ENCODE peak calls at places on chromosome 11, in four cellular contexts. L is H9, K is brain microvascular endothelial cell, U is HL-60. C is an unnamed sample.

GRCh38 chr11:73415854-73416615 is 39.8 kb downstream of the RELT start:
- DNase-seq in L (no peak), K (no peak), U (no peak), C (no peak)

GRCh38 chr11:96967616-96968015 is 577.8 kb downstream of the JRKL start:
- DNase-seq in L (no peak), K (no peak), U (no peak), C (no peak)

GRCh38 chr11:50098186-50098725 is 65.6 kb downstream of the OR4C45 start:
- DNase-seq in L (no peak), K (no peak), U (no peak), C (no peak)

GRCh38 chr11:77183421-77183984 is 55.5 kb downstream of the MYO7A start:
- DNase-seq in L (no peak), K (no peak), U (no peak), C (no peak)

GRCh38 chr11:73386026-73386425 is 9.8 kb downstream of the RELT start:
- DNase-seq in L (no peak), K (no peak), U (no peak), C (no peak)

GRCh38 chr11:4798427-4799183 is 5.6 kb downstream of the OR52R1 start:
- DNase-seq in L (no peak), K (no peak), U (no peak), C (no peak)

GRCh38 chr11:78740175-78741161 is 165.8 kb upstream of the NARS2 start:
- DNase-seq in L (no peak), K (no peak), U (no peak), C (no peak)

GRCh38 chr11:2419638-2420501 is 19.3 kb downstream of the TSSC4 start:
- DNase-seq in L (peak), K (peak), U (no peak), C (peak)

GRCh38 chr11:130439160-130439519 is 9.3 kb upstream of the ADAMTS15 start:
- DNase-seq in L (no peak), K (no peak), U (no peak), C (no peak)

GRCh38 chr11:12276356-12276755 is 101.0 kb upstream of the PARVA start:
- DNase-seq in L (peak), K (no peak), U (no peak), C (no peak)

GRCh38 chr11:68321293-68322030 is 9.1 kb downstream of the LRP5 start:
- DNase-seq in L (no peak), K (no peak), U (no peak), C (no peak)

GRCh38 chr11:104668797-104669463 is 229.3 kb downstream of the CASP12 start:
- DNase-seq in L (no peak), K (peak), U (no peak), C (no peak)

GRCh38 chr11:35618497-35619029 is 303 bp downstream of the FJX1 start:
- DNase-seq in L (no peak), K (no peak), U (no peak), C (no peak)

GRCh38 chr11:125284209-125284608 is 119.7 kb downstream of the PKNOX2 start:
- DNase-seq in L (no peak), K (no peak), U (no peak), C (no peak)

GRCh38 chr11:90639687-90640086 is 416.8 kb upstream of the CHORDC1 start:
- DNase-seq in L (no peak), K (peak), U (no peak), C (no peak)

GRCh38 chr11:135006800-135007199 is 594.8 kb upstream of the B3GAT1 start:
- DNase-seq in L (no peak), K (no peak), U (no peak), C (peak)

GRCh38 chr11:93740802-93741093 is 547 bp downstream of the TAF1D start:
- DNase-seq in L (no peak), K (peak), U (no peak), C (no peak)

GRCh38 chr11:75246006-75246672 is 5.6 kb downstream of the TPBGL start:
- DNase-seq in L (peak), K (no peak), U (no peak), C (no peak)

GRCh38 chr11:30046211-30046945 is 29.5 kb upstream of the KCNA4 start:
- DNase-seq in L (peak), K (no peak), U (no peak), C (no peak)

GRCh38 chr11:28089378-28089777 is 18.6 kb downstream of the KIF18A start:
- DNase-seq in L (no peak), K (no peak), U (no peak), C (no peak)

GRCh38 chr11:16799890-16800289 is 61.4 kb downstream of the C11orf58 start:
- DNase-seq in L (no peak), K (no peak), U (no peak), C (no peak)

GRCh38 chr11:3049430-3050243 is 7.6 kb downstream of the CARS1 start:
- DNase-seq in L (no peak), K (peak), U (peak), C (peak)

GRCh38 chr11:75467881-75468280 is 34.9 kb upstream of the KLHL35 start:
- DNase-seq in L (no peak), K (no peak), U (no peak), C (no peak)

GRCh38 chr11:70467196-70468085 is 69.1 kb downstream of the CTTN start:
- DNase-seq in L (no peak), K (peak), U (no peak), C (peak)

GRCh38 chr11:27711725-27712124 is 11.5 kb upstream of the BDNF start:
- DNase-seq in L (no peak), K (no peak), U (no peak), C (no peak)

GRCh38 chr11:48006301-48006992 is 26.1 kb downstream of the PTPRJ start:
- DNase-seq in L (no peak), K (peak), U (no peak), C (no peak)

GRCh38 chr11:125268611-125269010 is 104.1 kb downstream of the PKNOX2 start:
- DNase-seq in L (no peak), K (peak), U (no peak), C (no peak)

GRCh38 chr11:73072935-73073481 is 69.1 kb downstream of the FCHSD2 start:
- DNase-seq in L (no peak), K (no peak), U (no peak), C (no peak)

GRCh38 chr11:32571039-32571438 is 12.6 kb upstream of the EIF3M start:
- DNase-seq in L (peak), K (no peak), U (no peak), C (no peak)

GRCh38 chr11:270451-271208 is 7.6 kb upstream of the NLRP6 start:
- DNase-seq in L (peak), K (no peak), U (no peak), C (no peak)

GRCh38 chr11:267491-267994 is 10.7 kb upstream of the NLRP6 start:
- DNase-seq in L (no peak), K (no peak), U (peak), C (no peak)

GRCh38 chr11:266676-267439 is 11.3 kb upstream of the NLRP6 start:
- DNase-seq in L (no peak), K (no peak), U (peak), C (no peak)

GRCh38 chr11:271316-271715 is 6.9 kb upstream of the NLRP6 start:
- DNase-seq in L (peak), K (no peak), U (no peak), C (no peak)

DNA sequence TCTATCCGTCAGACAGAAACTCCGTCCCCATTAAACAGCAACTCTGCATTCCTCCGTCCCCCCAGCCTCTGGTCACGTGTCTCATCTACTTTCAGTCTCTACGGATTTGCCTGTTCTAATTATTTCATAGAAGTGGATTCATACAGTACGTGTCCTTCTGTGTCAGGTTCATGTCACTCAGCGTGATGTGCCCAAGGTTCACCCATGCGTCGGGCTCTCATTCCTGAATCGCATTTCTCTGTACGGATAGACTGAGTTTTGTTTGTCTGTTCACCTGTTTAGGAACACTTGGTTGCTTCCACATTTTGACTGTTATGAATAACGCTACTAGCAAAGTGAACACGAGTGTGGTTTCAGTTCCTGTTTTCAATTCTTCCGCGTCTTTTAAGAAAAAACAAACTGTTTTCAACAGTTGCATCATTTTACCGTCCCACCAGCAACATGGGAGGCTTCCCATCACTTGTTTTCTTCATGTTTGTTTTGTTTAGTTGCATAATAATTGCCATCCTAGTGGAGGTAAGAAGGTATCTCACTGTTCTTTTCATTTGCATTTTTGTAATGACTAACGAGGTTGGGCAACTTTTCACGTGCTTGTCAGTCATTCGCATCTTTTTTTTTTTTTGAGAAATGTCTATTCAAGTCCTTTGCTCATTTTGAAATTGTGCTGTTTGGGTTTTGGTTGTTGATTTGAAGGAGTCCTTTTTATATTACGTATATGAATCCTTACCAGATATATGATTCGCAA is 8.9 kb upstream of the NLRP6 start:
- DNase-seq in L (peak), K (no peak), U (peak), C (no peak)
- H3K27ac ChIP-seq in L (no peak), K (no peak), U (peak), C (peak)

GRCh38 chr11:129013737-129014475 is 71.2 kb upstream of the TP53AIP1 start:
- DNase-seq in L (no peak), K (no peak), U (no peak), C (no peak)

DNA sequence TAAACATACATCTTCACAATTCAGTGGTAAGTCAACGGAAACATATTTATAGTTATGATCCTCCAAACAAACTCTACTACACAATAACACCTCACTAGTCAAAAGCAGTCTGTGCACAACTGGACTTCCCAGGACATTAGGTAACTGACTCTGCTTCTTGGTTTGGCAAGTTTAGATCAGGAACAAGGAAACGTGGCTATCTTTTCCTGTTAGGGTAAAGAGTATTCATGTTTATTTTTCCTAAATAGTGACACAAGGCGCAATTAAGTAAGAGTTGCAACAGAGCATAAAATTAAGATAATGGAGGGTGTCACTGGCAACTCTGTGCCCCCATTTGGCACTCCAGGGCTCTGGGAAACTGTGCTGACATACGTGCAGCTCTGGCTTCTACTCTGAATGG is 70.2 kb upstream of the TP53AIP1 start:
- DNase-seq in L (no peak), K (no peak), U (no peak), C (no peak)
- H3K27ac ChIP-seq in L (no peak), K (no peak), U (no peak), C (no peak)

GRCh38 chr11:112216591-112217105 is 9.6 kb upstream of the PTS start:
- DNase-seq in L (no peak), K (no peak), U (no peak), C (no peak)
- H3K27ac ChIP-seq in L (no peak), K (no peak), U (no peak), C (no peak)

DNA sequence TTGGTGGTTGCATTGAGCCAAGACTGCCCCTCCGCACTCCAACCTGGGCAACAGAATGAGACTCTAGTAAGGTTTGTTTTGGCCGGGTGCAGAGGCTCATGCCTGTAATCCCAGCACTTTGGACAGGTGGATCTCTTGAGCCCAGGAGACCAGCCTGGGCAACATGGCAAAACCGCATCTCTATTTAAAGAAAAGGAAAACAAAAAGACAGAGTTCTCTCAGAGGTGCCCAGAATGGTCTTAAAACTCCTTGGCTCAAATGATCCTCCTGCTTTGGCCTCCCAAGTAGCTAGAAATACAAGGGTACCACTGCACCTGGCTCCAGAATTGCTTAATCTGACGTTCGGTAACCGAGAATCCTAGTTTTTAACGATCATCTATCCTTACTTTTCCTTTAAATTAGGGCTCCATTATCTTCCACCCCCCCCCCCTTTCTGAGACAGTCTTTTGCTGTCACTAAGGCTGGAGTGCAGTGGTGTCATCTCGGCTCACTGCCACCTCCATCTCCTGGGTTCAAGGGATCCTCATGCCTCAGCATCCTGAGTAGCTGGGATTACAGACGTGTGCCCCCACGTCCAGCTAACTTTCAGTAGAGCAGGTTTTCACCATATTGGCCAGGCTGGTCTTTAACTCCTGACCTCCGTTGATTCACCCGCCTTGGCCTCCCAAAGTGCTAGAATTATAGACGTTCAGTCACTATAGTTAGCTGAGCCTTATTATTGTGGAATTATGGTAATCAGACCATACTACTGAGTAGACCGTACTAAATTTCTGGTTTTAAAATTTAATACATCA is 1.7 kb downstream of the RPS25 start:
- DNase-seq in L (no peak), K (no peak), U (no peak), C (no peak)
- H3K27ac ChIP-seq in L (no peak), K (no peak), U (peak), C (no peak)

DNA sequence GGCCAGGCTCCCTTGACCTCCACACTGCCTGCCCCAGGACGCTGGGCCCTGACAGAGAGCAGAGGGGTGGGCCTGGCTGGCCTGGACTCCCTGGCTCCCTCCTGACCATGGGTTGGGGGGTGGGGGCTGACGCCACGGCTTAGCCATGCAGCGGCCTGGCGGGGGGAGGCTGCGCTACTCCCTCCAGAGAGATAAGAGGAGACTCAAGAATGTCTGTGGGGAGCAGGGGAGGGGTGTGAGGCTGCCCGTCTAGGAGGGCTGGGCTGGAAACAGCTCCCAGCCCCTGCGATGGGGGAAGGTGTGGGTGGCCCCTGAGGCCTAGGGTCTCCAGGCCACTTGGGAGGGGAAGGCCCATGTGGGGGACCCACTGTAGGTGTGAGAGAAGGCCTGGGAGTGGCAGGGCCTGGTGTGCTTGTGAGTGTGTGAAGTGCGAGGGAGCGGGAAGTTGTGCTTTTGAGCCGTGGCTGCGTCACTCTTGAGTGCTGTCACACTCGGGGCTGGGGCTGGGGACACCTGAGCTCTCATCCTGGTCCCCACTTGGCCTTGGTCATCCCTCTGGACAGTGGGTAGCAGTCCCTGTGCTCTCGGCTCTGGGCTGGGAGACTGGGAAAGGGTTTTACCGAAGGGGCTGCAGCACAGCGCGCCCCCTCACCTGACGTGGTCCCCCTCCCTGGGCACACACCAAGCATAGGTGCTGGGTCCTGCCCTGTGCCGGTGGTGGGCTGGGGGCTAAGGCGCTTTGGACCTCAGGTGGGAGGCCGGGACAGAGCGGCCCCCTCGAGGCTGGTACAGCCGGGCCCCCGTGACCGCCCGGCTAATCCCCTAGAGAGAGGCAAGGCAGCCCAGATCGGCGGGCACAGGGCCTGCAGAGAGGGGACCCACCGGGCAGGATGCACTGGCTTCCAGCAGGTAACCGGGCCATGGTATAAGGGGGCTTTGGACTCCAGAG is 2.4 kb downstream of the MYRF start:
- DNase-seq in L (no peak), K (peak), U (no peak), C (no peak)
- H3K27ac ChIP-seq in L (no peak), K (peak), U (no peak), C (peak)

GRCh38 chr11:95148938-95149337 is 59.3 kb downstream of the ENDOD1 start:
- DNase-seq in L (no peak), K (no peak), U (no peak), C (no peak)
- H3K27ac ChIP-seq in L (no peak), K (no peak), U (no peak), C (no peak)

GRCh38 chr11:7019500-7020182 is 505 bp downstream of the ZNF214 start:
- DNase-seq in L (peak), K (peak), U (no peak), C (no peak)
- H3K27ac ChIP-seq in L (no peak), K (peak), U (no peak), C (peak)

GRCh38 chr11:117316197-117316961 is at the start of gene BACE1:
- DNase-seq in L (peak), K (peak), U (peak), C (peak)
- H3K27ac ChIP-seq in L (no peak), K (no peak), U (no peak), C (peak)

GRCh38 chr11:64765291-64765803 is 5.6 kb upstream of the PYGM start:
- DNase-seq in L (peak), K (no peak), U (no peak), C (no peak)

GRCh38 chr11:64762277-64762915 is 2.6 kb upstream of the PYGM start:
- DNase-seq in L (peak), K (no peak), U (no peak), C (no peak)

GRCh38 chr11:64764753-64765152 is 5.0 kb upstream of the PYGM start:
- DNase-seq in L (no peak), K (no peak), U (no peak), C (no peak)

GRCh38 chr11:64763804-64764611 is 4.2 kb upstream of the PYGM start:
- DNase-seq in L (no peak), K (no peak), U (no peak), C (no peak)

DNA sequence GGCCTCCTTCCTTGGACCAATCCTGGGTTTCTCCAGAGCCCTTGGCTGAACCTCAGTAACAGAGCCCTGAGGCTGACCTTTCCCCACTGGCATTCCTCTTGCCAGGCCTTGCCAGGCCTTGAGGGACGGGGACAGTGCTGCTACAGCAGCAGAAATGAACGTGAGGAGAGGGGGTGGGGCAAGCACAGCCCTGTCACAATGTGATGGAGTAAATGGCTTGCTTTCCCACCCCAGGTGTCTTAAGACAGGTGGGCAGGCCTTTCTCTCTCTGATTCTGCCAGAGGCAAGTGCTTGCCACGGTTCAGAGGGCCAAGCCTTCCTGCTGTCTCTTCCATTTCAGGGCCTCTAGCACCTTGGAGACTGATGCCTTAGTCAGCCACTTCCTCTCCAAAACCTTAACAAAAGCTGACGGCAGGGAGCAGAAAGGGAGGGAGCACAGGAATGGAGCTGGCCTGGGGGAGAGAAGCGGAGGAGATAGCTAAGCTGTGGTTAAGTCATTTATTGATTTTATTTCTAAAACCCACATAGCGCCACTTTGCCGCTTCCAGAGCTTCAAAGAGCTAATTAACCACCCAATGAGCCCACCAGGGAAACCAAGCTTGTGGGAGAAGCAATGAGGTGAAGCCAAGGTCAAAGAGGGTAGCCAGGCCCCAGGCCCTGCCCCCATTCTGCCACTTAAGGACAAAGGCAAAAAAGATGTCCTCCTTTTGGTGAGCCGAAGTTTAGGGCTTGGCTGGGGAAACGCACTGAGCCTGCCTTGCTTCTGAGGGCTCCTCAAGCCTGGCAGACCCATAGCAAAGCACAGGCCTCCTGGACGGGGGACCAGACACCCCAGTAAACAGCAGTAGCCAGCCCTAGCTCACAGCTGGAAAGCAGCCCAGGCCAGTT is 3.4 kb upstream of the PYGM start:
- DNase-seq in L (peak), K (peak), U (no peak), C (no peak)
- H3K27ac ChIP-seq in L (peak), K (peak), U (peak), C (peak)

C was measured in caudate nucleus.